ENCODE peak calls at places on chromosomes 11 and 22, in four cellular contexts. One of them, this sample, is unnamed.

GRCh38 chr11:28632338-28632737 is 524.1 kb downstream of the METTL15 start:
- DNase-seq in H1: no peak
- DNase-seq in GM12878: no peak
- DNase-seq in HepG2: no peak
- DNase-seq in this sample: no peak

GRCh38 chr22:42719656-42720262 is 911 bp downstream of the A4GALT start:
- DNase-seq in H1: no peak
- DNase-seq in GM12878: no peak
- DNase-seq in HepG2: no peak
- DNase-seq in this sample: no peak

GRCh38 chr22:47017245-47017644 is 254.8 kb downstream of the TBC1D22A start:
- DNase-seq in H1: no peak
- DNase-seq in GM12878: no peak
- DNase-seq in HepG2: no peak
- DNase-seq in this sample: no peak

GRCh38 chr11:134164490-134165370 is 59.0 kb downstream of the NCAPD3 start:
- DNase-seq in H1: no peak
- DNase-seq in GM12878: no peak
- DNase-seq in HepG2: peak; percentile 6
- DNase-seq in this sample: no peak

GRCh38 chr11:48880021-48880441 is 103.7 kb downstream of the TRIM51G start:
- DNase-seq in H1: no peak
- DNase-seq in GM12878: no peak
- DNase-seq in HepG2: no peak
- DNase-seq in this sample: no peak

GRCh38 chr11:102985850-102986249 is 30.3 kb upstream of the MMP13 start:
- DNase-seq in H1: no peak
- DNase-seq in GM12878: no peak
- DNase-seq in HepG2: no peak
- DNase-seq in this sample: no peak

GRCh38 chr11:64372802-64373597 is 14.0 kb downstream of the RPS6KA4 start:
- DNase-seq in H1: no peak
- DNase-seq in GM12878: no peak
- DNase-seq in HepG2: peak; percentile 51
- DNase-seq in this sample: peak; percentile 90

GRCh38 chr22:50051930-50052329 is 6.2 kb downstream of the TTLL8 start:
- DNase-seq in H1: no peak
- DNase-seq in GM12878: no peak
- DNase-seq in HepG2: no peak
- DNase-seq in this sample: peak; percentile 28

GRCh38 chr11:72856551-72857342 is 42.5 kb downstream of the ATG16L2 start:
- DNase-seq in H1: no peak
- DNase-seq in GM12878: no peak
- DNase-seq in HepG2: no peak
- DNase-seq in this sample: no peak

DNA sequence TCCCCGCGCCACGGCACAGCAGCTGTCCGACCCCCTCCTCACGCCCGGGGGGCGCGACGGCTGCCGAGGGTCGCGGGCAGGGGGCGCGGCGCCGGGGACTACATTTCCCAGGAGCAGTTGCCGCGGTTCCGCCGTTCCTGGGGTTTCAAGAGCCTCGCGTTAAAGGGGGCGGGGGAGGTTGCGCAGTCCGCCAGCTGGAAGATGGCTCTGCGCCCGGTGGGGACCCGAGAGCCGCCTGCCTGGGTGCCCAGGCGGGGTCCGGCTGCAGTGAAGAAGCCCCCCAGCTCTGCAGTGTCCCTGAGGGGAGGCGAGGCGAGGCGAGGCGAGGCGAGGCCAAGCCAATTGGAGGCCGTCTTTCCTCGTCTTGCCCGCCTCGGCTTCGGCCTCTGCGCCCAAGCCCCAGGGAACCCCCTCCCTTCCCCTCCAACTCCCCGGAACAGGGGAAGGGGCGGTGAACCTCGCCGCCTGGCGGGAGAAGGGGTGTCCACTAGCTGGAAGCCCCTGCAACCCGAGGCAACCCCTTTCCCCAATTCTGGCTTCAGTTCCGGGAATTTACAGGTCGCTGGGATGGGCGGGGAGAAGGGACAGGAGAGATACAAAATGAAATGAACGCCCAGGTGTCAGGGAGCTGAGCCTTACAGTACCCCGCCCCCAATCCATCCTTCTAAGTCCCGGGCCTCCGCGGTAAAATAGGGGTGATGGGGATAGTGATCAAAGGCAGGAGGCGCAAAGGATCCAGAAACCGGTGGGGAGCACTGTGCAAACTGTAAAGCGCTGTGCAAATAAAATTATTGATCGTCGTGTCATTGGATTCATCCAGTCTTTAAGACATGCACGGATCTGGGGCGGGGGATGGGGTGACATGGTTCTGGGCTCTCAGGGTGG is 5.2 kb upstream of the GCAT start:
- DNase-seq in H1: no peak
- DNase-seq in GM12878: no peak
- DNase-seq in HepG2: peak; percentile 54
- DNase-seq in this sample: peak; percentile 52
- TF ChIP-seq ATF2 in H1: no peak
- TF ChIP-seq ATF2 in GM12878: no peak
- TF ChIP-seq ATF2 in HepG2: peak; percentile 52
- TF ChIP-seq ATF2 in this sample: no peak

DNA sequence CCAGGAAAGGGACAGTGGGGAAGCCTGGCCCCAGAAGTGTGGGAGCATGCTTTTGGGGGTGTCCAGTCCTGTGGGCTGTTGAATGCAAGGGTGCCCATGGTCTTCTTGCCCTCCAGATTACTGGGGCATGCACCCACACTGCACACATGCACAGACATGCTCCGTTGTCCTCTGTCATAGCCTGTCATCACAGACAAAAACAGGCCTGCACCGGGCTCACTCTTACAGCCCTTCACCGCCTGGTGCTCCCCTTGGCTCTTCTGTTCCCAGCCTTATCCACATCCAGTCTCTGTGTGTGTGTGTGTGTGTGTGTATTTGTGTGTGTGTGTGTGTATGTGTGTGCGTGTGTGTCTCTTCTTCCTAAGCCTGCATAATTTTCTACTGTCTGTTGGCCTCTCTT is 23.3 kb upstream of the NECTIN1 start:
- DNase-seq in H1: no peak
- DNase-seq in GM12878: no peak
- DNase-seq in HepG2: no peak
- DNase-seq in this sample: no peak
- TF ChIP-seq BRCA1 in H1: no peak
- TF ChIP-seq BRCA1 in GM12878: no peak
- TF ChIP-seq BRCA1 in HepG2: no peak
- TF ChIP-seq BRCA1 in this sample: no peak

GRCh38 chr22:32622004-32622761 is 147.6 kb downstream of the FBXO7 start:
- DNase-seq in H1: peak; percentile 21
- DNase-seq in GM12878: no peak
- DNase-seq in HepG2: peak; percentile 89
- DNase-seq in this sample: no peak

GRCh38 chr22:32625985-32626384 is 151.4 kb downstream of the FBXO7 start:
- DNase-seq in H1: no peak
- DNase-seq in GM12878: no peak
- DNase-seq in HepG2: no peak
- DNase-seq in this sample: no peak

GRCh38 chr22:32622762-32623147 is 148.1 kb downstream of the FBXO7 start:
- DNase-seq in H1: no peak
- DNase-seq in GM12878: no peak
- DNase-seq in HepG2: no peak
- DNase-seq in this sample: no peak

GRCh38 chr22:32621656-32622003 is 147.0 kb downstream of the FBXO7 start:
- DNase-seq in H1: no peak
- DNase-seq in GM12878: no peak
- DNase-seq in HepG2: no peak
- DNase-seq in this sample: no peak

GRCh38 chr22:32623943-32624342 is 149.3 kb downstream of the FBXO7 start:
- DNase-seq in H1: no peak
- DNase-seq in GM12878: no peak
- DNase-seq in HepG2: peak; percentile 12
- DNase-seq in this sample: no peak
- TF ChIP-seq SIN3A in H1: no peak
- TF ChIP-seq SIN3A in GM12878: no peak
- TF ChIP-seq SIN3A in HepG2: no peak
- TF ChIP-seq SIN3A in this sample: no peak

DNA sequence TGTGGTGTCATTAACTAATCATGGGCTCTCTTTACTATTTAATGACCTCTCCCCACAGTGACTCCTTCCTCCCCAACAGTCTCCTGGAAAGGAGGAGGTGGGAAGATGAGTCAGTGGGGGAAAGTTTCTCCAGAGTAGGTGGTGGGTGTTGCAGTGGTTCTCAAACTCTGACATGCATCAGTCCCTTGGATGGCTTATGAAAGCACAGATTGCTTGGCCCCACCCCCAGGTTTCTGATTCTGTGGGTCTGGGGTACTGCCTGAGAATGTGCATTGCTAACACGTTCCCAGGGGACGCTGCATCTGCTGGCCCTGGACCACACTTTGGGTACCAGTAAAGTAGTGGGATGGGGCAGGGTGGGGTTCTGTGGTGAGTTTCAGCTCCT is 9.8 kb downstream of the CD82 start:
- DNase-seq in H1: no peak
- DNase-seq in GM12878: no peak
- DNase-seq in HepG2: no peak
- DNase-seq in this sample: no peak
- TF ChIP-seq ATF2 in H1: no peak
- TF ChIP-seq ATF2 in GM12878: no peak
- TF ChIP-seq ATF2 in HepG2: no peak
- TF ChIP-seq ATF2 in this sample: no peak

This sample was measured in K562.